ENCODE peak calls at places on chromosomes 4 and X, in eight cellular contexts. J is AG04450, S is WTC11, I is HT-29, F is nephron progenitor cell, H is sciatic nerve, U is IMR-90, X is GM10248. V is an unnamed sample.

GRCh38 chr4:101000496-101000895 is 346.8 kb downstream of the PPP3CA start:
- DNase-seq in S (no peak), F (no peak), X (no peak), I (no peak), U (no peak), J (no peak), H (no peak), V (no peak)

GRCh38 chrX:121832446-121832845 is 785.0 kb downstream of the GLUD2 start:
- DNase-seq in X (no peak), I (no peak), J (no peak), F (no peak), U (no peak), H (no peak), S (no peak), V (no peak)

GRCh38 chr4:133145758-133146157 is 3.3 kb upstream of the PCDH10 start:
- DNase-seq in U (no peak), S (no peak), H (no peak), X (no peak), F (no peak), I (no peak), J (no peak), V (no peak)

GRCh38 chr4:113815826-113816225 is 54.3 kb upstream of the CAMK2D start:
- DNase-seq in X (no peak), S (no peak), U (no peak), J (no peak), I (no peak), F (no peak), H (no peak), V (no peak)

GRCh38 chrX:150544222-150544787 is 24.1 kb upstream of the MTM1 start:
- DNase-seq in U (no peak), F (no peak), I (peak), X (no peak), H (no peak), J (no peak), S (peak), V (no peak)

GRCh38 chr4:55592014-55592413 is at the start of gene PDCL2:
- DNase-seq in S (peak), F (peak), X (no peak), J (no peak), H (no peak), U (no peak), I (no peak), V (no peak)

GRCh38 chr4:7798215-7798995 is 141.3 kb downstream of the AFAP1 start:
- DNase-seq in X (no peak), F (no peak), H (no peak), I (no peak), S (no peak), U (peak), J (no peak), V (no peak)

GRCh38 chr4:13988347-13989265 is 361.1 kb upstream of the BOD1L1 start:
- DNase-seq in J (peak), U (peak), F (no peak), X (no peak), S (no peak), I (no peak), H (peak), V (no peak)

GRCh38 chr4:40210776-40211175 is 13.9 kb downstream of the RHOH start:
- DNase-seq in F (no peak), I (no peak), U (no peak), X (no peak), H (no peak), J (no peak), S (no peak), V (no peak)

GRCh38 chr4:53781614-53782467 is 190.6 kb upstream of the LNX1 start:
- DNase-seq in U (peak), X (no peak), I (peak), S (no peak), J (peak), F (no peak), H (no peak), V (no peak)

GRCh38 chr4:4762909-4763814 is 96.3 kb upstream of the MSX1 start:
- DNase-seq in I (no peak), F (no peak), U (peak), X (peak), S (peak), J (peak), H (no peak), V (peak)

GRCh38 chr4:146124023-146124680 is 51.4 kb upstream of the LSM6 start:
- DNase-seq in U (peak), H (no peak), J (no peak), S (peak), X (peak), F (no peak), I (no peak), V (no peak)

GRCh38 chr4:7928711-7929505 is 10.8 kb downstream of the AFAP1 start:
- DNase-seq in U (no peak), I (no peak), H (no peak), X (no peak), S (no peak), J (no peak), F (no peak), V (peak)

GRCh38 chr4:11881364-11881763 is 452.7 kb upstream of the HS3ST1 start:
- DNase-seq in H (no peak), F (no peak), J (no peak), S (no peak), I (no peak), X (no peak), U (no peak), V (no peak)

GRCh38 chr4:112082954-112083586 is 62.2 kb upstream of the FAM241A start:
- DNase-seq in X (no peak), H (no peak), I (peak), J (peak), U (peak), S (no peak), F (no peak), V (no peak)

GRCh38 chrX:35339796-35340195 is 397.2 kb downstream of the FAM47B start:
- DNase-seq in U (no peak), H (no peak), I (no peak), S (no peak), F (no peak), J (no peak), X (no peak), V (no peak)

GRCh38 chr4:140980426-140981200 is 152.7 kb downstream of the RNF150 start:
- DNase-seq in I (no peak), U (no peak), X (no peak), F (no peak), J (no peak), S (no peak), H (no peak), V (no peak)

GRCh38 chrX:48575642-48576041 is 1.4 kb downstream of the RBM3 start:
- DNase-seq in I (no peak), S (no peak), H (no peak), X (no peak), J (no peak), U (no peak), F (no peak), V (no peak)

GRCh38 chr4:11799182-11799581 is 370.5 kb upstream of the HS3ST1 start:
- DNase-seq in F (no peak), J (no peak), U (no peak), H (no peak), I (peak), X (no peak), S (no peak), V (no peak)

GRCh38 chr4:185381794-185382193 is 13.9 kb downstream of the LRP2BP start:
- DNase-seq in H (no peak), J (no peak), F (no peak), U (peak), S (no peak), I (no peak), X (no peak), V (no peak)

GRCh38 chrX:75603833-75604232 is 81.0 kb upstream of the ZDHHC15 start:
- DNase-seq in I (peak), S (no peak), F (no peak), H (no peak), J (no peak), X (peak), U (peak), V (peak)

GRCh38 chr4:98557497-98557896 is 100.9 kb downstream of the TSPAN5 start:
- DNase-seq in J (no peak), F (no peak), U (peak), H (no peak), X (no peak), I (peak), S (no peak), V (no peak)

GRCh38 chr4:176563591-176563990 is 229.1 kb downstream of the VEGFC start:
- DNase-seq in X (no peak), J (no peak), U (peak), F (no peak), I (peak), H (no peak), S (no peak), V (no peak)

GRCh38 chrX:11321986-11322385 is 28.8 kb downstream of the AMELX start:
- DNase-seq in I (no peak), F (no peak), X (no peak), S (no peak), H (no peak), J (no peak), U (no peak), V (no peak)

GRCh38 chrX:131677655-131678628 is 134.1 kb downstream of the OR13H1 start:
- DNase-seq in U (peak), X (peak), I (peak), J (no peak), F (peak), S (peak), H (peak), V (peak)

GRCh38 chr4:72568959-72569718 is at the start of gene ADAMTS3:
- DNase-seq in F (peak), I (no peak), J (peak), X (peak), S (peak), U (peak), H (peak), V (peak)

GRCh38 chr4:172134536-172134935 is 321.3 kb downstream of the GALNTL6 start:
- DNase-seq in X (no peak), F (no peak), U (no peak), H (no peak), I (no peak), S (no peak), J (no peak), V (no peak)

GRCh38 chr4:168515222-168516011 is 18.6 kb downstream of the PALLD start:
- DNase-seq in F (no peak), X (no peak), I (no peak), S (no peak), J (no peak), H (no peak), U (no peak), V (no peak)

GRCh38 chr4:24228692-24229091 is 338.8 kb upstream of the PPARGC1A start:
- DNase-seq in X (no peak), U (no peak), I (no peak), S (no peak), H (no peak), J (no peak), F (no peak), V (no peak)

GRCh38 chr4:39043697-39044363 is 11.6 kb upstream of the TMEM156 start:
- DNase-seq in X (peak), I (no peak), F (no peak), H (no peak), S (no peak), U (peak), J (no peak), V (peak)

GRCh38 chr4:177974461-177974860 is 532.2 kb upstream of the AGA start:
- DNase-seq in F (no peak), J (no peak), S (no peak), X (no peak), U (peak), H (no peak), I (no peak), V (no peak)

GRCh38 chr4:124079174-124079780 is 633.3 kb downstream of the ANKRD50 start:
- DNase-seq in F (no peak), S (no peak), U (peak), H (no peak), I (no peak), J (no peak), X (no peak), V (no peak)

GRCh38 chr4:183830438-183830985 is 74.6 kb upstream of the STOX2 start:
- DNase-seq in F (no peak), J (no peak), I (no peak), S (no peak), X (no peak), U (no peak), H (no peak), V (no peak)

GRCh38 chr4:22496165-22496813 is 19.6 kb downstream of the ADGRA3 start:
- DNase-seq in H (no peak), F (no peak), I (no peak), J (no peak), X (no peak), S (no peak), U (peak), V (no peak)

GRCh38 chrX:104135677-104136076 is 21.1 kb downstream of the SLC25A53 start:
- DNase-seq in J (no peak), S (no peak), U (no peak), F (no peak), X (no peak), H (no peak), I (no peak), V (no peak)

GRCh38 chr4:77225022-77225421 is 68.0 kb downstream of the CCNG2 start:
- DNase-seq in F (no peak), I (no peak), U (no peak), J (no peak), H (no peak), X (no peak), S (no peak), V (no peak)

GRCh38 chr4:6720202-6720699 is 4.3 kb downstream of the BLOC1S4 start:
- DNase-seq in F (peak), U (peak), S (peak), H (peak), I (peak), J (no peak), X (peak), V (peak)

GRCh38 chrX:111490683-111491082 is 20.8 kb upstream of the SERTM2 start:
- DNase-seq in S (no peak), F (no peak), I (no peak), H (no peak), U (no peak), J (no peak), X (no peak), V (no peak)

GRCh38 chrX:119871245-119871598 is 311 bp downstream of the RNF113A start:
- DNase-seq in H (no peak), U (peak), S (no peak), X (no peak), F (no peak), J (no peak), I (peak), V (peak)